ENCODE peak calls at places on chromosomes 16 and 17, in seven cellular contexts. F is neuronal stem cell, A is H9, C is mesendoderm, L is trophoblast cell, B is H1, J is mesenchymal stem cell. K is an unnamed sample.

GRCh38 chr17:19361326-19361725 is 1.2 kb downstream of the B9D1 start:
- DNase-seq in F (no peak), A (no peak), C (no peak), L (no peak), B (no peak), J (peak; percentile 46), K (no peak)

GRCh38 chr17:78919816-78920516 is 5.2 kb downstream of the TIMP2 start:
- DNase-seq in F (no peak), A (peak; percentile 27), C (no peak), L (no peak), B (no peak), J (no peak), K (no peak)

GRCh38 chr17:80861360-80861861 is 130.2 kb upstream of the CHMP6 start:
- DNase-seq in F (no peak), A (no peak), C (no peak), L (no peak), B (no peak), J (peak; percentile 60), K (no peak)

GRCh38 chr17:7114241-7114874 is at the start of gene ASGR2:
- DNase-seq in F (no peak), A (no peak), C (no peak), L (no peak), B (no peak), J (no peak), K (no peak)

GRCh38 chr17:43784068-43784467 is 3.8 kb downstream of the CFAP97D1 start:
- DNase-seq in F (no peak), A (no peak), C (no peak), L (no peak), B (no peak), J (peak; percentile 25), K (peak; percentile 52)

GRCh38 chr17:79916991-79917901 is 78.0 kb upstream of the CBX4 start:
- DNase-seq in F (no peak), A (no peak), C (no peak), L (no peak), B (no peak), J (no peak), K (no peak)

GRCh38 chr17:65170839-65171238 is 33.7 kb downstream of the RGS9 start:
- DNase-seq in F (no peak), A (no peak), C (no peak), L (no peak), B (no peak), J (peak; percentile 60), K (peak; percentile 55)

GRCh38 chr17:32777436-32777835 is 99.5 kb downstream of the MYO1D start:
- DNase-seq in F (no peak), A (no peak), C (no peak), L (no peak), B (no peak), J (no peak), K (peak; percentile 6)

GRCh38 chr17:77644981-77645380 is 313.5 kb upstream of the TNRC6C start:
- DNase-seq in F (no peak), A (peak; percentile 67), C (peak; percentile 46), L (no peak), B (no peak), J (no peak), K (no peak)

GRCh38 chr17:64001763-64002529 is 3.8 kb downstream of the PRR29 start:
- DNase-seq in F (no peak), A (peak; percentile 33), C (no peak), L (no peak), B (no peak), J (peak; percentile 19), K (peak; percentile 12)
- H2BK5ac ChIP-seq in F (peak overlapping the region; percentile 6), A (no peak overlapping the region), C (no peak overlapping the region), L (no peak overlapping the region), B (no peak overlapping the region), J (no peak overlapping the region), K (no peak overlapping the region)

GRCh38 chr16:84072014-84072413 is 29.4 kb upstream of the SLC38A8 start:
- DNase-seq in F (no peak), A (no peak), C (no peak), L (no peak), B (no peak), J (no peak), K (peak; percentile 56)
- H2BK5ac ChIP-seq in F (no peak overlapping the region), A (no peak overlapping the region), C (no peak overlapping the region), L (no peak overlapping the region), B (no peak overlapping the region), J (no peak overlapping the region), K (no peak overlapping the region)

DNA sequence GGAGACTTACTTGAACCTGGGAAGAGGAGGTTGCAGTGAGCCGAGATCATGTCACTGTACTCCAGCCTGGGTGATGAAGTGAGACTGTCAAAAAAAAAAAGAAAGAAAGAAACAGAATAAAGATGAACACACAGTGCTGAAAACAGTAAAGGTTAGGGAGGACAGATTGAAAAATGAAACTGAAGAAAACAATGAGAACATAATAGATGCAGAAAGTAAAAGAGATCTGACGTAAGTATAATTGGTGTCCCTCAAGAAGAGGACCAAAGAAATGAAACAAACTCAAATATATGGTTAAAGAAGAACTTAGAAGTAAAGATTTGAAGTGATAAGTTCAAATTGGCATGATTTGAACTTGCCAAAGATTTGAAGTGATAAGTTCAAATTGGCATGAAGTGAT is 7.1 kb downstream of the DCAF7 start:
- DNase-seq in F (no peak), A (no peak), C (no peak), L (no peak), B (no peak), J (no peak), K (no peak)
- H2BK5ac ChIP-seq in F (no peak overlapping the region), A (no peak overlapping the region), C (no peak overlapping the region), L (no peak overlapping the region), B (no peak overlapping the region), J (no peak overlapping the region), K (no peak overlapping the region)

DNA sequence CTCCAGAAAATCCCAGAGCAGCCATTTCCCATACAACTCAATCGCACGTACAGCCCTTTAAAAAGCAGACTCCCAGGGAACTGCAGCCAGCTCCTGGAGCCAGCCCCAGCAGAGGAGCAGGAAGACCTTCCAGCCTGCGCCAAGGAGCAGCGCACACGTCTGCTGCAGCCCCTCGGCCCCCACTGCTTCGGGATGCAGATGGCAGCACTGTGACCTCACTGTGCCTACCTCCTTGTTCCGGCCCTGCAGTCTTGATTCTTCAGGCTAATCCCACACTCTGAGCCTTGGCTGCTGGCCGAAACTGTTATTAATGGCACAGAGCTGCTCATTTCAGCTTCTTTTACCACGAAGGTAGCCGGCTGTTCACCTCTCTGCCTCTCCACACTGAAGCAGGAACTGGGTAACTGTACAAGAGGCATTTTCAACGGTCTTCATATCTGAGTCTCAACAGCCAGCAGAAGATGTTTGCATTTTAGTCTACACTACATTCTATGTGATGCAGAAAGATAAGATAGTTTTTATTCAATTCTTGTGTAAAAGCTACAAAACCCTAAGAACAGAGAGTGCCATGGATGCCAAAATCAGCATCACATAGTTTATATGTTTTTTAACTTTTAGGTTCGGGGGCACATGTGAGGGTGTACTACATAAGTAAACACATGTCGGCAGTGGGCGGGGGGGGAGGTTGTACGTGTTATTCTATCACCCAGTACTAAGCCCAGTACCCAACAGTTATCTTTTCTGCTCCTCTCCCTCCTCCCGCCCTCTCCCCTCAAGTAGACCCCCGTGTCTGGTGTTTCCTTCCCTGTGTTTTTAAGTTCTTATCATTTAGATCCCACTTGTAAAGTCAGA is 130.8 kb downstream of the ANKRD11 start:
- DNase-seq in F (no peak), A (no peak), C (no peak), L (no peak), B (no peak), J (no peak), K (no peak)
- H2BK5ac ChIP-seq in F (no peak overlapping the region), A (no peak overlapping the region), C (no peak overlapping the region), L (no peak overlapping the region), B (no peak overlapping the region), J (no peak overlapping the region), K (no peak overlapping the region)

GRCh38 chr17:55228683-55229192 is 36.0 kb upstream of the HLF start:
- DNase-seq in F (no peak), A (no peak), C (no peak), L (no peak), B (no peak), J (no peak), K (no peak)
- H2BK5ac ChIP-seq in F (no peak overlapping the region), A (no peak overlapping the region), C (no peak overlapping the region), L (no peak overlapping the region), B (no peak overlapping the region), J (no peak overlapping the region), K (no peak overlapping the region)

DNA sequence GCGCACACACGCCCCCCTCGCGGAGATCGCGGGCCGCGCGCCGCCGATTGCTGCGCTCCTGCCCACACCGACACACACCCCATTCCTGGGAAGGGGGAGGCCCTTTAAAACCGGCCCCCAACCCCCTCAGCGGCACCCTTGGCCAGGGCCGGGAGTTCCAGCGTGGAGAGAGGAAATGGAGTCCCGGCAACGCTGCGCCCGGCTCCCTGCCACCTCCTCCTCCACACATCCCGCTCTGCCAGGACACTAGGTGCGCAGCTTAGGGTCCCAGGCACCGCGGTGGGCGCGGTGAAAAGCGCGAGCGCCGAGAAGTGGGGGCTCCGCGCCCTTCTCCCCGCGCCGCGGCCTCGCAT is 397 bp downstream of the CDC42EP4 start:
- DNase-seq in F (no peak), A (no peak), C (no peak), L (no peak), B (no peak), J (no peak), K (no peak)
- H2BK5ac ChIP-seq in F (peak overlapping the region; percentile 99), A (no peak overlapping the region), C (peak overlapping the region; percentile 54), L (peak overlapping the region; percentile 73), B (no peak overlapping the region), J (no peak overlapping the region), K (peak overlapping the region; percentile 89)